ENCODE peak calls at places on chromosomes 13 and 19, in eight cellular contexts. Z is NCI-H1105; V is A549; T is left lung; X is COR-L47; K is lung microvascular endothelial cell; L is kidney epithelial cell; P is stimulated activated CD4-positive, alpha-beta T cell treated with anti-CD3 and anti-CD28 coated beads, Interleukin-1b, Interleukin-23, amount 100 ng/mL, for 24 hours. Q is an unnamed sample.

GRCh38 chr19:48424694-48425219 is 21.0 kb upstream of the GRWD1 start:
- DNase-seq in L (no peak), X (no peak), T (peak), Z (no peak), V (peak), P (no peak), K (peak), Q (no peak)

GRCh38 chr13:99871249-99871898 is 100.2 kb downstream of the ZIC5 start:
- DNase-seq in T (no peak), K (no peak), Z (peak), V (no peak), P (no peak), L (no peak), X (peak), Q (peak)

GRCh38 chr13:33285420-33286124 is at the start of gene STARD13:
- DNase-seq in T (peak), L (peak), X (no peak), V (peak), P (no peak), K (peak), Z (peak), Q (peak)

GRCh38 chr13:87259479-87260083 is 411.6 kb upstream of the SLITRK5 start:
- DNase-seq in K (no peak), L (no peak), X (no peak), T (peak), Z (no peak), P (no peak), V (no peak), Q (peak)

GRCh38 chr13:94121686-94122085 is 357.8 kb downstream of the DCT start:
- DNase-seq in P (no peak), X (no peak), K (no peak), L (peak), V (no peak), T (no peak), Z (no peak), Q (no peak)

GRCh38 chr19:11197291-11198174 is at the start of gene KANK2:
- DNase-seq in P (peak), T (peak), L (no peak), X (peak), V (peak), Z (peak), K (peak), Q (peak)

GRCh38 chr19:15197275-15198005 is 3.4 kb downstream of the NOTCH3 start:
- DNase-seq in X (no peak), Z (peak), P (no peak), L (no peak), V (no peak), K (no peak), T (no peak), Q (no peak)

GRCh38 chr13:23889598-23890224 is 511 bp upstream of the MIPEP start:
- DNase-seq in V (no peak), Z (no peak), L (no peak), T (no peak), K (no peak), P (no peak), X (no peak), Q (peak)

GRCh38 chr19:16895467-16896097 is 6.8 kb downstream of the F2RL3 start:
- DNase-seq in L (no peak), X (no peak), K (peak), V (no peak), T (peak), Z (no peak), P (no peak), Q (no peak)

GRCh38 chr19:39390460-39390758 is 497 bp downstream of the PAF1 start:
- DNase-seq in L (no peak), V (peak), X (no peak), K (no peak), Z (no peak), P (peak), T (no peak), Q (no peak)

Q was measured in NCI-H526 treated with DMSO at 0.1 percent for 48 hours.